ENCODE peak calls at places on chromosomes 7 and 10, in eight cellular contexts. One of them, this sample, is unnamed.
A peak's percentile ranks its signal among the peaks of the same experiment; 100 is the strongest.

GRCh38 chr7:68441610-68442009 is 1156.7 kb upstream of the AUTS2 start:
- DNase-seq in tibial nerve: no peak
- DNase-seq in mammary epithelial cell: no peak
- DNase-seq in cardiac muscle cell: no peak
- DNase-seq in fibroblast of lung: no peak
- DNase-seq in Karpas-422: no peak
- DNase-seq in MM.1S: no peak
- DNase-seq in brain microvascular endothelial cell: no peak
- DNase-seq in this sample: no peak

GRCh38 chr10:60989400-60989876 is 45.5 kb upstream of the RHOBTB1 start:
- DNase-seq in tibial nerve: no peak
- DNase-seq in mammary epithelial cell: no peak
- DNase-seq in cardiac muscle cell: no peak
- DNase-seq in fibroblast of lung: no peak
- DNase-seq in Karpas-422: peak; percentile 57
- DNase-seq in MM.1S: no peak
- DNase-seq in brain microvascular endothelial cell: no peak
- DNase-seq in this sample: no peak

GRCh38 chr10:76456190-76456589 is 1024.8 kb downstream of the LRMDA start:
- DNase-seq in tibial nerve: no peak
- DNase-seq in mammary epithelial cell: no peak
- DNase-seq in cardiac muscle cell: no peak
- DNase-seq in fibroblast of lung: peak; percentile 27
- DNase-seq in Karpas-422: no peak
- DNase-seq in MM.1S: no peak
- DNase-seq in brain microvascular endothelial cell: peak; percentile 54
- DNase-seq in this sample: no peak

GRCh38 chr10:96665306-96665705 is 55.0 kb downstream of the PIK3AP1 start:
- DNase-seq in tibial nerve: no peak
- DNase-seq in mammary epithelial cell: no peak
- DNase-seq in cardiac muscle cell: no peak
- DNase-seq in fibroblast of lung: peak; percentile 91
- DNase-seq in Karpas-422: no peak
- DNase-seq in MM.1S: no peak
- DNase-seq in brain microvascular endothelial cell: peak; percentile 56
- DNase-seq in this sample: no peak

GRCh38 chr7:76333388-76334101 is 25.2 kb downstream of the YWHAG start:
- DNase-seq in tibial nerve: no peak
- DNase-seq in mammary epithelial cell: no peak
- DNase-seq in cardiac muscle cell: peak; percentile 84
- DNase-seq in fibroblast of lung: no peak
- DNase-seq in Karpas-422: no peak
- DNase-seq in MM.1S: no peak
- DNase-seq in brain microvascular endothelial cell: no peak
- DNase-seq in this sample: no peak

GRCh38 chr7:111292026-111292430 is 201.1 kb downstream of the LRRN3 start:
- DNase-seq in tibial nerve: no peak
- DNase-seq in mammary epithelial cell: no peak
- DNase-seq in cardiac muscle cell: no peak
- DNase-seq in fibroblast of lung: no peak
- DNase-seq in Karpas-422: no peak
- DNase-seq in MM.1S: no peak
- DNase-seq in brain microvascular endothelial cell: no peak
- DNase-seq in this sample: no peak

GRCh38 chr7:134770676-134771075 is 8.8 kb upstream of the CALD1 start:
- DNase-seq in tibial nerve: no peak
- DNase-seq in mammary epithelial cell: no peak
- DNase-seq in cardiac muscle cell: no peak
- DNase-seq in fibroblast of lung: no peak
- DNase-seq in Karpas-422: no peak
- DNase-seq in MM.1S: no peak
- DNase-seq in brain microvascular endothelial cell: no peak
- DNase-seq in this sample: no peak

GRCh38 chr7:114356133-114356532 is 58.5 kb upstream of the FOXP2 start:
- DNase-seq in tibial nerve: no peak
- DNase-seq in mammary epithelial cell: peak; percentile 65
- DNase-seq in cardiac muscle cell: no peak
- DNase-seq in fibroblast of lung: peak; percentile 52
- DNase-seq in Karpas-422: no peak
- DNase-seq in MM.1S: no peak
- DNase-seq in brain microvascular endothelial cell: no peak
- DNase-seq in this sample: no peak

GRCh38 chr10:51369903-51370302 is 295.6 kb downstream of the PRKG1 start:
- DNase-seq in tibial nerve: no peak
- DNase-seq in mammary epithelial cell: no peak
- DNase-seq in cardiac muscle cell: no peak
- DNase-seq in fibroblast of lung: peak; percentile 56
- DNase-seq in Karpas-422: no peak
- DNase-seq in MM.1S: no peak
- DNase-seq in brain microvascular endothelial cell: peak; percentile 73
- DNase-seq in this sample: peak; percentile 74

GRCh38 chr10:42149027-42149700 is 489.2 kb downstream of the ZNF33B start:
- DNase-seq in tibial nerve: no peak
- DNase-seq in mammary epithelial cell: no peak
- DNase-seq in cardiac muscle cell: no peak
- DNase-seq in fibroblast of lung: peak; percentile 11
- DNase-seq in Karpas-422: no peak
- DNase-seq in MM.1S: no peak
- DNase-seq in brain microvascular endothelial cell: no peak
- DNase-seq in this sample: no peak

GRCh38 chr7:47472444-47473157 is 109.3 kb downstream of the TNS3 start:
- DNase-seq in tibial nerve: no peak
- DNase-seq in mammary epithelial cell: no peak
- DNase-seq in cardiac muscle cell: no peak
- DNase-seq in fibroblast of lung: no peak
- DNase-seq in Karpas-422: peak; percentile 51
- DNase-seq in MM.1S: no peak
- DNase-seq in brain microvascular endothelial cell: no peak
- DNase-seq in this sample: no peak

GRCh38 chr7:47475880-47476227 is 106.1 kb downstream of the TNS3 start:
- DNase-seq in tibial nerve: no peak
- DNase-seq in mammary epithelial cell: no peak
- DNase-seq in cardiac muscle cell: no peak
- DNase-seq in fibroblast of lung: no peak
- DNase-seq in Karpas-422: no peak
- DNase-seq in MM.1S: peak; percentile 71
- DNase-seq in brain microvascular endothelial cell: no peak
- DNase-seq in this sample: no peak

GRCh38 chr7:47474937-47475879 is 106.7 kb downstream of the TNS3 start:
- DNase-seq in tibial nerve: peak; percentile 74
- DNase-seq in mammary epithelial cell: peak; percentile 95
- DNase-seq in cardiac muscle cell: peak; percentile 51
- DNase-seq in fibroblast of lung: peak; percentile 98
- DNase-seq in Karpas-422: peak; percentile 55
- DNase-seq in MM.1S: peak; percentile 98
- DNase-seq in brain microvascular endothelial cell: peak; percentile 94
- DNase-seq in this sample: peak; percentile 95

GRCh38 chr7:47473499-47474210 is 108.3 kb downstream of the TNS3 start:
- DNase-seq in tibial nerve: no peak
- DNase-seq in mammary epithelial cell: no peak
- DNase-seq in cardiac muscle cell: no peak
- DNase-seq in fibroblast of lung: no peak
- DNase-seq in Karpas-422: no peak
- DNase-seq in MM.1S: peak; percentile 52
- DNase-seq in brain microvascular endothelial cell: no peak
- DNase-seq in this sample: no peak

DNA sequence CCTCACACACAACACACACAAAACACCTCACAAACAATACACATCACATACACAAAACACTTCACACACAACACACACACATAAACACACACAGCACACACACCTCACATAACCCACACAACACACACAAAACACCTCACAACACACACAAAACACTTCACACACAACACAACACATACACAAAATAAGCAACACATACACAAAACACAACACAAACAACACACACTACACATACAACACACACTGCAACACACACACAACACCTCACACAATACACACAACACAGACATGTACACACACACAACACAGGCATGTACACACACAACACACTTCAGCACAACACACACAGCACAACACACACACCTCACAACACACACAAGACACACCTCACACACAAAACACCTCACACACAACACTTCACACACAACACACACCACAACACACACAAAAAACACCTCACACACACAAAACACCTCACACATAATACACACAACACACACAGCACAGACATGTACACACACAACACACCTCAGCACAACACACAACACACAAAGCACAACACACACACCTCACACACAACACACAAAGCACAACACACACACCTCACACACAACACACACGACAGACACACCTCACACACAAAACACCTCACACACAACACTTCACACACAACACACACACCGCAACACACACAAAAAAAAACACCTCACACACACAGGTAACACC is 107.5 kb downstream of the TNS3 start:
- DNase-seq in tibial nerve: no peak
- DNase-seq in mammary epithelial cell: no peak
- DNase-seq in cardiac muscle cell: no peak
- DNase-seq in fibroblast of lung: peak; percentile 36
- DNase-seq in Karpas-422: peak; percentile 39
- DNase-seq in MM.1S: no peak
- DNase-seq in brain microvascular endothelial cell: no peak
- DNase-seq in this sample: no peak
- H3K4me3 ChIP-seq in tibial nerve: no peak overlapping the region
- H3K4me3 ChIP-seq in mammary epithelial cell: no peak overlapping the region
- H3K4me3 ChIP-seq in cardiac muscle cell: no peak overlapping the region
- H3K4me3 ChIP-seq in fibroblast of lung: no peak overlapping the region
- H3K4me3 ChIP-seq in Karpas-422: no peak overlapping the region
- H3K4me3 ChIP-seq in MM.1S: peak overlapping the region; percentile 48
- H3K4me3 ChIP-seq in brain microvascular endothelial cell: no peak overlapping the region
- H3K4me3 ChIP-seq in this sample: no peak overlapping the region

DNA sequence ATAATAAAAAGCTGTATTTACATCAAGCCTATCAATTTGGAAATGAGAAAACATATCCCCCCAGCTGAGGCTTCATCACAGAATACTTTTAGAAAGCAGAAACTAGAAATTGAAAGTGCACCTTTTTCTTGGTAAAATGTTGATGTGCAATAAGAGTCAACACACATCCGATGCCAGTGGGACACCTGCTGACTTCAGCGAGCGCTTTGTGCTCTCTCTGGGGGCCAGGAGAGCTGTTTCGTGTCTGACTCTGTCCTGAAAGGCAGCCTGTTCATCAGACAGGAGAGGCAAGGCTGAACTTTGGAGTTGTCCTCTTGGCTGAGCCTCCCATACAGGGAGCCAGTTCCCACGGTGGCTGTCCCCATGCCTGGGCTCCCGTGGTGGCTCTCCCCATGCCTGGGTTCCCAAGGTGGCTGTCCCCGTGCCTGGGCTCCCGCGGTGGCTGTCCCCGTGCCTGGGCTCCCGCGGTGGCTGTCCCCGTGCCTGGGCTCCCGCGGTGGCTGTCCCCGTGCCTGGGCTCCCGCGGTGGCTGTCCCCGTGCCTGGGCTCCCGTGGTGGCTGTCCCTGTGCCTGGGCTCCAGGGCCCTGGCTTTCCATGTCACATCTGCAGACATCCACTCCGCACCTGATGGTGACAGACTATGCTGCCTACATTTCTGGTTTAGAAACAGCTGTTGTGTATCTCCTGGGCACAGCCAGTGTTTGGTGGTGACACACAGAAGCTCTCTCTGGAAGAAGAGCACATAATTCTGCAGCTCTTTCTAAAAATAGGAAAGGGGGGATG is 250.9 kb downstream of the DNAJB6 start:
- DNase-seq in tibial nerve: no peak
- DNase-seq in mammary epithelial cell: no peak
- DNase-seq in cardiac muscle cell: no peak
- DNase-seq in fibroblast of lung: no peak
- DNase-seq in Karpas-422: no peak
- DNase-seq in MM.1S: no peak
- DNase-seq in brain microvascular endothelial cell: no peak
- DNase-seq in this sample: no peak
- H3K27me3 ChIP-seq in tibial nerve: no peaks in the 10 kb centered on the region
- H3K27me3 ChIP-seq in mammary epithelial cell: no peaks in the 10 kb centered on the region
- H3K27me3 ChIP-seq in cardiac muscle cell: no peaks in the 10 kb centered on the region
- H3K27me3 ChIP-seq in fibroblast of lung: no peaks in the 10 kb centered on the region
- H3K27me3 ChIP-seq in Karpas-422: no peaks in the 10 kb centered on the region
- H3K27me3 ChIP-seq in MM.1S: peaks cover 94% of the 10 kb centered on the region
- H3K27me3 ChIP-seq in brain microvascular endothelial cell: no peaks in the 10 kb centered on the region
- H3K27me3 ChIP-seq in this sample: no peaks in the 10 kb centered on the region

DNA sequence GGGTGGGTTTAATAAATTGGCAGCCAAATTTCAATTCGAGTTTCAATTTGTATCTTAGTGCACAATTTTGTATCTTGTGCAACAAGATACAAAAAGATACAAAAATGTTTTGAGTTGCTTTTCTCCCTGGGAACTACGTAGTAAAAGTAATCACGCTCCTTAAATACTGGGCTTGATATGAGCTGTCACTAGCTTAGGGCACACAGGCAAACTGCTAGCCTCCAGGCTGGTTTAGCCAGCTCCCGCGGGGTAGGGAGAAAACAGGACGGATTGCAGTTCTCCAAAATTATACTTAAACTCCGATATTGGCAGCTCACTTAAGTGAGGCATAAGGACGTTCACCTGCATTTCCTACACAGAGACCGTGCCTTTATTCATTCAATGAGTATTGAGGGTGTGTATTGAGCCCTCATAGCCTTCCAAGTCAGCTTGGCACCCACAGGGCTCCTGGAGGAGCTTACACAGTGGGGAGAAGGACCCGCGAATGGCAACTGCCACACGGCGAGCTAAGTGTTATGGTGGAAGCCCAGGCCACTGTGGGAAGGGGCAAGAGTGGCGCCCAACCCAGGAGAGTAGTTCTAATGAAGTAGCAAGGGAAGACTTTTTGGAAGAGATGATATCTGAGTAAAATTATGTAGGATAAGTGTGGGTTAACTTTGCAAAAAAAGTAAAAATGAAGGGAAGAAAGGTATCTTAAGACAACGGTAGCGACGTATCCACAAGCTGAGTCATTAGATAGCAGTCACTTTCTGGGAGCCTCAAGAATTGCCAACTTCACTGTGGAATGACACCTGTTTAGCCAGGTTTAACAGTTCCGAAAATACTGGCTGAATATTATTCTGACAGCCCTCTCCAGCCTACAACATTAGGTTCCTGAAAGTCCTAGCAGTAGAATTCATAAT is 1.6 kb upstream of the EPC1 start:
- DNase-seq in tibial nerve: no peak
- DNase-seq in mammary epithelial cell: no peak
- DNase-seq in cardiac muscle cell: no peak
- DNase-seq in fibroblast of lung: no peak
- DNase-seq in Karpas-422: peak; percentile 62
- DNase-seq in MM.1S: no peak
- DNase-seq in brain microvascular endothelial cell: no peak
- DNase-seq in this sample: no peak
- H3K4me3 ChIP-seq in tibial nerve: peak overlapping the region; percentile 82
- H3K4me3 ChIP-seq in mammary epithelial cell: no peak overlapping the region
- H3K4me3 ChIP-seq in cardiac muscle cell: no peak overlapping the region
- H3K4me3 ChIP-seq in fibroblast of lung: no peak overlapping the region
- H3K4me3 ChIP-seq in Karpas-422: peak overlapping the region; percentile 89
- H3K4me3 ChIP-seq in MM.1S: no peak overlapping the region
- H3K4me3 ChIP-seq in brain microvascular endothelial cell: no peak overlapping the region
- H3K4me3 ChIP-seq in this sample: peak overlapping the region; percentile 100

DNA sequence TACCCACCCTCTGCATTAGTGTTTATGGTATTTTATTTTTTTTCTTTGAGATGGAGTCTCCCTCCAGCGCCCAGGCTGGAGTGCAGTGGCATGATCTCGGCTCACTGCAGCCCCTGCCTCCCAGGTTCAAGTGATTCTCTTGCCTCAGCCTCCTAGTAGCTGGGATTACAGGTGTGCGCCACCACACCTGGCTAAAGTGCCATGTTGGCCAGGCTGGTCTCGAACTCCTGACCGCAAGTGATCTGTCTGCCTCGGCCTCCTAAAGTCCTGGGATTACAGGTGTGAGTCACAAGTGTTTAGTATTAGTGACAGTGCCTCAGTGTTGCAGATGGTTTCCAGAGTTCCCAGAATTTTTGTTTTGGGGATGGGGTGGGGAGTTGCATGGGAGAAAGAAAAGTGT is 120.3 kb downstream of the NPY start:
- DNase-seq in tibial nerve: no peak
- DNase-seq in mammary epithelial cell: no peak
- DNase-seq in cardiac muscle cell: no peak
- DNase-seq in fibroblast of lung: no peak
- DNase-seq in Karpas-422: no peak
- DNase-seq in MM.1S: no peak
- DNase-seq in brain microvascular endothelial cell: no peak
- DNase-seq in this sample: no peak
- H3K27me3 ChIP-seq in tibial nerve: no peaks in the 10 kb centered on the region
- H3K27me3 ChIP-seq in mammary epithelial cell: no peaks in the 10 kb centered on the region
- H3K27me3 ChIP-seq in cardiac muscle cell: no peaks in the 10 kb centered on the region
- H3K27me3 ChIP-seq in fibroblast of lung: no peaks in the 10 kb centered on the region
- H3K27me3 ChIP-seq in Karpas-422: no peaks in the 10 kb centered on the region
- H3K27me3 ChIP-seq in MM.1S: no peaks in the 10 kb centered on the region
- H3K27me3 ChIP-seq in brain microvascular endothelial cell: no peaks in the 10 kb centered on the region
- H3K27me3 ChIP-seq in this sample: no peaks in the 10 kb centered on the region

This sample was measured in MG63.